ENCODE peak calls at places on chromosome 12, in ten cellular contexts. K is hepatocyte, G is OCI-LY7, T is ovary, M is lung, C is psoas muscle, Q is neural progenitor cell, S is astrocyte, A is A549, O is pancreas. I is an unnamed sample.

GRCh38 chr12:114726092-114726710 is 42.2 kb upstream of the TBX3 start:
- DNase-seq in K (no peak), G (no peak), T (no peak), M (no peak), C (no peak), Q (no peak), S (no peak), A (no peak), O (no peak), I (no peak)

GRCh38 chr12:91954326-91954725 is 191.3 kb downstream of the BTG1 start:
- DNase-seq in K (no peak), G (no peak), T (no peak), M (no peak), C (no peak), Q (no peak), S (no peak), A (no peak), O (peak; percentile 75), I (no peak)

GRCh38 chr12:21913823-21914222 is 27.4 kb downstream of the ABCC9 start:
- DNase-seq in K (no peak), G (no peak), T (no peak), M (no peak), C (no peak), Q (no peak), S (no peak), A (no peak), O (no peak), I (no peak)

GRCh38 chr12:29921307-29921706 is 137.6 kb upstream of the TMTC1 start:
- DNase-seq in K (peak; percentile 53), G (no peak), T (no peak), M (no peak), C (no peak), Q (no peak), S (peak; percentile 48), A (no peak), O (no peak), I (no peak)

GRCh38 chr12:98997899-98998298 is 352.8 kb downstream of the APAF1 start:
- DNase-seq in K (no peak), G (no peak), T (no peak), M (no peak), C (no peak), Q (no peak), S (no peak), A (no peak), O (peak; percentile 49), I (no peak)

GRCh38 chr12:63103489-63104131 is 47.4 kb downstream of the AVPR1A start:
- DNase-seq in K (peak; percentile 46), G (peak; percentile 20), T (no peak), M (no peak), C (no peak), Q (peak; percentile 43), S (no peak), A (peak; percentile 25), O (no peak), I (no peak)

GRCh38 chr12:43291516-43291915 is 260.5 kb downstream of the ADAMTS20 start:
- DNase-seq in K (no peak), G (no peak), T (no peak), M (no peak), C (no peak), Q (no peak), S (peak; percentile 91), A (no peak), O (no peak), I (no peak)

GRCh38 chr12:31506907-31507306 is 84.0 kb downstream of the DENND5B start:
- DNase-seq in K (peak; percentile 27), G (no peak), T (no peak), M (no peak), C (no peak), Q (peak; percentile 23), S (peak; percentile 89), A (no peak), O (no peak), I (no peak)

GRCh38 chr12:96401061-96401871 is 1.0 kb upstream of the CDK17 start:
- DNase-seq in K (peak; percentile 67), G (peak; percentile 82), T (peak; percentile 36), M (no peak), C (no peak), Q (peak; percentile 4), S (peak; percentile 77), A (peak; percentile 83), O (no peak), I (no peak)

GRCh38 chr12:44286336-44286735 is 450.5 kb downstream of the TMEM117 start:
- DNase-seq in K (no peak), G (no peak), T (no peak), M (no peak), C (no peak), Q (no peak), S (peak; percentile 61), A (no peak), O (no peak), I (no peak)

GRCh38 chr12:96846313-96846712 is 60.7 kb upstream of the NEDD1 start:
- DNase-seq in K (no peak), G (no peak), T (no peak), M (no peak), C (no peak), Q (peak; percentile 46), S (no peak), A (no peak), O (no peak), I (no peak)

GRCh38 chr12:89768586-89769482 is 60.2 kb upstream of the ATP2B1 start:
- DNase-seq in K (peak; percentile 71), G (no peak), T (no peak), M (no peak), C (no peak), Q (no peak), S (peak; percentile 86), A (peak; percentile 78), O (no peak), I (no peak)

GRCh38 chr12:89765959-89766824 is 57.6 kb upstream of the ATP2B1 start:
- DNase-seq in K (no peak), G (peak; percentile 39), T (no peak), M (no peak), C (no peak), Q (no peak), S (no peak), A (no peak), O (no peak), I (no peak)

GRCh38 chr12:89770391-89770790 is 61.8 kb upstream of the ATP2B1 start:
- DNase-seq in K (no peak), G (no peak), T (no peak), M (no peak), C (no peak), Q (no peak), S (peak; percentile 51), A (no peak), O (no peak), I (no peak)

GRCh38 chr12:89769483-89769818 is 60.8 kb upstream of the ATP2B1 start:
- DNase-seq in K (no peak), G (no peak), T (no peak), M (no peak), C (no peak), Q (no peak), S (no peak), A (no peak), O (no peak), I (no peak)
- TF ChIP-seq CTCF in K (no peak), G (no peak), T (no peak), M (no peak), C (no peak), Q (no peak), S (no peak), A (no peak), O (no peak), I (no peak)

GRCh38 chr12:15963271-15963670 is 52.1 kb downstream of the DERA start:
- DNase-seq in K (no peak), G (no peak), T (no peak), M (no peak), C (no peak), Q (no peak), S (peak; percentile 75), A (no peak), O (no peak), I (no peak)

GRCh38 chr12:15971211-15971610 is 60.1 kb downstream of the DERA start:
- DNase-seq in K (no peak), G (no peak), T (no peak), M (no peak), C (no peak), Q (no peak), S (peak; percentile 58), A (no peak), O (no peak), I (no peak)

GRCh38 chr12:15962760-15963159 is 51.6 kb downstream of the DERA start:
- DNase-seq in K (no peak), G (no peak), T (no peak), M (no peak), C (no peak), Q (no peak), S (peak; percentile 68), A (no peak), O (no peak), I (no peak)

DNA sequence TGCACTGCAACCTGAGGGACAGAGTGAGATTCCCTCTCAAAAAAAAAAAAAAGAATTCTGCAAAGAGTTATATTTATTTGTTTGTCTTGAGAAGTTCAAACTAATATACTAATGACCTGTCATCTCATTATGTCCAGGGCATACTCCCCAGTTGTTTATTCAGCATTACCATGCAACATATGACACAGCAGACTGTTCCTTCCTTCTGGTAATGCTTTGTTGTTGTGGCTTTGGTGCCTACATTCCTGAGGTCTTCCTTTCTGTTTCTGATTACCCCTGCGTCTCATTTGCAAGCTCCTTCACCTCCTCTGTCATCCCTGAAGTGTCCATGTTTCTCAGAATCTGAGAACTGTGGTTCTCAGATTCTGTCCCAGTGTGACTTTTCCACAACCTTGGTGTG is 55.3 kb downstream of the DERA start:
- DNase-seq in K (no peak), G (no peak), T (no peak), M (no peak), C (no peak), Q (no peak), S (peak; percentile 71), A (no peak), O (no peak), I (no peak)
- H3K27ac ChIP-seq in K (no peak overlapping the region), G (no peak overlapping the region), T (no peak overlapping the region), M (no peak overlapping the region), C (no peak overlapping the region), Q (no peak overlapping the region), S (no peak overlapping the region), A (no peak overlapping the region), O (no peak overlapping the region), I (no peak overlapping the region)

GRCh38 chr12:10771132-10771733 is 31.2 kb downstream of the TAS2R7 start:
- DNase-seq in K (peak; percentile 32), G (peak; percentile 27), T (no peak), M (no peak), C (no peak), Q (peak; percentile 12), S (peak; percentile 10), A (peak; percentile 44), O (no peak), I (no peak)
- TF ChIP-seq CTCF in K (peak; percentile 80), G (peak; percentile 82), T (peak; percentile 49), M (peak; percentile 52), C (peak; percentile 80), Q (peak; percentile 74), S (peak; percentile 68), A (peak; percentile 79), O (no peak), I (no peak)

DNA sequence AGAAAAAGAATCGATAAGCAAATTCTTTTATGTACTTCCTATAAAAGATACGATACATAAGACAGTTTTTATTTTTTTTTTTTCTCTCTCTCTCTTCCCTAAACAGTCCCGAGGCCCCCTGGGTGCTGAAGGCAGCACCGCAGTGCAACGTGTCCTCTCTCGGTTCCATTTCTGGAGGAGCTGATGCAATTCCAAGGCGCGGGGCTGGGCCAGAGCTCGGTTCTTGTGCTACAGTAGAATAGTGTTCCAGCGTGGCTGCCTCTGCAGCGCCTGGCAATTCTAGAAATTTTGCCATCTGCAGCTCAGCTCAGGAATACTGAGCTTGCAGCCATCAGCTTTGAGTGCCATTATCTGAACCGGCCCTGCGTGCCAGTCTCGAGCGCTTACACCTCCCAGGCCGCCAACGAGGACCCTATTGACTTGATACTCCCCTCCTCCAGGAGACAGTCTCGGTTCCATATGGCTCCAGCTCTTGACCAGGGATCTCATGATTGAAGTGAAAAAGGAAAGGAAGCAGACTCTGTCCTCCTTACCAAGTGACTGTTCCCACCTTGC is 630 bp downstream of the ALDH1L2 start:
- DNase-seq in K (peak; percentile 57), G (no peak), T (peak; percentile 40), M (peak; percentile 54), C (peak; percentile 67), Q (peak; percentile 34), S (peak; percentile 63), A (peak; percentile 58), O (peak; percentile 49), I (peak; percentile 84)
- H3K27ac ChIP-seq in K (peak overlapping the region; percentile 2), G (no peak overlapping the region), T (no peak overlapping the region), M (no peak overlapping the region), C (no peak overlapping the region), Q (no peak overlapping the region), S (peak overlapping the region; percentile 46), A (peak overlapping the region; percentile 77), O (peak overlapping the region; percentile 69), I (peak overlapping the region; percentile 55)